ENCODE peak calls at places on chromosomes 6 and 20, in four cellular contexts. L is fibroblast of lung, G is A673, Z is PC-3. W is an unnamed sample.

GRCh38 chr6:75874224-75874623 is 125.2 kb downstream of the MYO6 start:
- DNase-seq in L (no peak), G (no peak), Z (no peak), W (no peak)

GRCh38 chr6:43247115-43247999 is 4.1 kb downstream of the TTBK1 start:
- DNase-seq in L (peak), G (peak), Z (peak), W (peak)

GRCh38 chr6:170152989-170153388 is 137.9 kb downstream of the DLL1 start:
- DNase-seq in L (no peak), G (peak), Z (peak), W (peak)

GRCh38 chr6:146894624-146895023 is 295.9 kb downstream of the ADGB start:
- DNase-seq in L (no peak), G (no peak), Z (no peak), W (no peak)

GRCh38 chr6:62891065-62891647 is 320.1 kb upstream of the FKBP1C start:
- DNase-seq in L (no peak), G (peak), Z (peak), W (no peak)

GRCh38 chr20:62739581-62740285 is 31.1 kb downstream of the NTSR1 start:
- DNase-seq in L (no peak), G (peak), Z (peak), W (no peak)

GRCh38 chr20:48742912-48743680 is 84.7 kb downstream of the PREX1 start:
- DNase-seq in L (no peak), G (no peak), Z (no peak), W (no peak)

GRCh38 chr6:10684618-10685017 is 9.8 kb downstream of the C6orf52 start:
- DNase-seq in L (no peak), G (no peak), Z (no peak), W (no peak)

GRCh38 chr20:45993197-45993951 is 15.3 kb upstream of the MMP9 start:
- DNase-seq in L (no peak), G (peak), Z (peak), W (peak)

GRCh38 chr6:17908831-17909230 is 78.6 kb downstream of the KIF13A start:
- DNase-seq in L (no peak), G (no peak), Z (no peak), W (no peak)

GRCh38 chr20:10992776-10993175 is 319.0 kb upstream of the JAG1 start:
- DNase-seq in L (peak), G (no peak), Z (no peak), W (no peak)

GRCh38 chr6:75761489-75761888 is 12.4 kb downstream of the MYO6 start:
- DNase-seq in L (no peak), G (no peak), Z (no peak), W (no peak)

GRCh38 chr6:28710466-28711191 is 184.9 kb downstream of the GPX5 start:
- DNase-seq in L (peak), G (peak), Z (peak), W (peak)

GRCh38 chr6:167794386-167795157 is 32.1 kb upstream of the AFDN start:
- DNase-seq in L (no peak), G (no peak), Z (no peak), W (no peak)

GRCh38 chr20:43372051-43372450 is 85.6 kb upstream of the SRSF6 start:
- DNase-seq in L (peak), G (no peak), Z (no peak), W (no peak)

GRCh38 chr6:108157234-108157971 is 8.4 kb upstream of the NR2E1 start:
- DNase-seq in L (no peak), G (no peak), Z (no peak), W (no peak)
- TF ChIP-seq EZH2 in L (peak), G (peak), Z (peak), W (no peak)

GRCh38 chr20:49809803-49810359 is 2.7 kb upstream of the SLC9A8 start:
- DNase-seq in L (no peak), G (no peak), Z (no peak), W (no peak)
- TF ChIP-seq EZH2 in L (no peak), G (no peak), Z (no peak), W (no peak)

DNA sequence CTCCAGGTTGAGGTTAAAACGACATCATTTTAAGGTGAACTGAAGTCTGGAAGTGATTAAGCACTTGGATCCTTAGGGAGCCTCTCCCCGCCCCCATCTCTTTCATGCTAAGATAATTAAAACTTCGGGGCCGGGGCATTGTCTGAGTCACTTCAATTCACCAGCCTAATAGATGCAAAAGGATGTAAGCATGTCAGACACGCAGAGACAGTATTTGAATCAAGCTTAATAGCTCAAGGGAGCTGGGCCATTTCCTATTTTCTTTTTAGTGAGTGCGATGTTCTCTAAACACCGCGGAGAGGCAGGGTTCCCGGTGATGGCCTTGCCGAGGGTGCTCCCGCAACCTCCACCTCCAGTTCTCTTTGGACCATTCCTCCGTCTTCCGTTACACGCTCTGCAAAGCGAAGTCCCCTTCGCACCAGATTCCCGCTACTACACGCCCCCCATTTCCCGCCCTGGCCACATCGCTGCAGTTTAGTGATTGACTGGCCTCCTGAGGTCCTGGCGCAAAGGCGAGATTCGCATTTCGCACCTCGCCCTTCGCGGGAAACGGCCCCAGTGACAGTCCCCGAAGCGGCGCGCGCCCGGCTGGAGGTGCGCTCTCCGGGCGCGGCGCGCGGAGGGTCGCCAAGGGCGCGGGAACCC is 516 bp upstream of the IRF4 start:
- DNase-seq in L (peak), G (peak), Z (no peak), W (no peak)
- TF ChIP-seq EZH2 in L (peak), G (peak), Z (no peak), W (no peak)

DNA sequence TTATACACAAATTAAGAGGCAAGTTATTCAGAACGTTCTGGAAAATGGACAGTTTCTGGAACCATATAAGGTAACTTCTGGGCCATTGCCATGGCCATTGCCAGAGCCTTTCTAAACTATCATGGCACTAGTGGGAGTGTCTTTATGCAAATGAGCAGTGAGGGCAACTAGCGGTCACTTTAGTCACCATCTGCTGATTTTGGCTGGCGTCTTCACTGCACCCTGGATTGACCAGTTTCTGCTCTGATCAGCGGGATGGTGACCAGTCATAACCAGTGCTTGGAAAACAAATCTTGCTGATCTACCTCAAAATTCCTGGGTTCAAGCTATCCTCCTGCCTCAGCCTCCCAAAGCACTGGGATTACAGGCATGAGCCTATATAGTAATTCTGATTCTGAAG is 7.3 kb upstream of the SNTA1 start:
- DNase-seq in L (peak), G (no peak), Z (peak), W (peak)
- TF ChIP-seq EZH2 in L (no peak), G (no peak), Z (no peak), W (no peak)

GRCh38 chr6:50724381-50725124 is 11.2 kb downstream of the TFAP2D start:
- DNase-seq in L (no peak), G (no peak), Z (no peak), W (no peak)
- TF ChIP-seq EZH2 in L (no peak), G (peak), Z (no peak), W (no peak)

W was measured in PC-9.